ENCODE peak calls at places on chromosome 13, in five cellular contexts. E is fibroblast of pulmonary artery, R is fibroblast of the aortic adventitia, P is GM10248, Y is amniotic stem cell. G is an unnamed sample.

GRCh38 chr13:44300895-44301638 is 72.6 kb upstream of the SERP2 start:
- DNase-seq in E (peak; percentile 88), R (peak; percentile 77), P (peak; percentile 26), Y (peak; percentile 6), G (peak; percentile 35)

GRCh38 chr13:41496420-41497234 is 39.3 kb downstream of the RGCC start:
- DNase-seq in E (peak; percentile 11), R (no peak), P (no peak), Y (peak; percentile 27), G (peak; percentile 31)

GRCh38 chr13:93398167-93398566 is 171.6 kb downstream of the GPC6 start:
- DNase-seq in E (no peak), R (peak; percentile 83), P (no peak), Y (no peak), G (no peak)

GRCh38 chr13:75763511-75763910 is 127.4 kb downstream of the LMO7 start:
- DNase-seq in E (no peak), R (no peak), P (no peak), Y (no peak), G (no peak)

GRCh38 chr13:38013676-38014075 is 144.1 kb upstream of the TRPC4 start:
- DNase-seq in E (no peak), R (no peak), P (no peak), Y (no peak), G (no peak)

GRCh38 chr13:98445340-98446233 is 131.3 kb downstream of the STK24 start:
- DNase-seq in E (peak; percentile 51), R (peak; percentile 59), P (peak; percentile 91), Y (no peak), G (no peak)

GRCh38 chr13:110555601-110556223 is 5.8 kb downstream of the RAB20 start:
- DNase-seq in E (no peak), R (no peak), P (peak; percentile 45), Y (no peak), G (no peak)

GRCh38 chr13:69903081-69903480 is 204.5 kb upstream of the ATXN8OS start:
- DNase-seq in E (no peak), R (no peak), P (no peak), Y (no peak), G (no peak)

GRCh38 chr13:94595006-94595942 is 678 bp downstream of the TGDS start:
- DNase-seq in E (peak; percentile 17), R (peak; percentile 28), P (peak; percentile 27), Y (no peak), G (no peak)

GRCh38 chr13:95834134-95834765 is 157.3 kb downstream of the DNAJC3 start:
- DNase-seq in E (peak; percentile 77), R (peak; percentile 74), P (peak; percentile 60), Y (peak; percentile 23), G (peak; percentile 4)

GRCh38 chr13:114124921-114125320 is 7.5 kb downstream of the RASA3 start:
- DNase-seq in E (peak; percentile 66), R (peak; percentile 62), P (peak; percentile 62), Y (peak; percentile 13), G (peak; percentile 56)

GRCh38 chr13:29502391-29503008 is 93.0 kb downstream of the SLC7A1 start:
- DNase-seq in E (no peak), R (no peak), P (no peak), Y (no peak), G (no peak)

GRCh38 chr13:99354371-99354951 is 47.3 kb upstream of the GPR183 start:
- DNase-seq in E (no peak), R (no peak), P (no peak), Y (no peak), G (no peak)

GRCh38 chr13:113239986-113240385 is 30.6 kb downstream of the CUL4A start:
- DNase-seq in E (no peak), R (no peak), P (no peak), Y (no peak), G (no peak)

GRCh38 chr13:99565478-99566124 is 64.3 kb downstream of the TM9SF2 start:
- DNase-seq in E (no peak), R (no peak), P (no peak), Y (no peak), G (no peak)

GRCh38 chr13:19586904-19587634 is 25.7 kb upstream of the TPTE2 start:
- DNase-seq in E (no peak), R (no peak), P (peak; percentile 76), Y (no peak), G (peak; percentile 33)

GRCh38 chr13:113448545-113448884 is 4.8 kb downstream of the ADPRHL1 start:
- DNase-seq in E (no peak), R (no peak), P (no peak), Y (no peak), G (no peak)

G was measured in BJ.